ENCODE peak calls at places on chromosome 4, in seven cellular contexts. Z, J, H, R, P, V and I are unnamed samples.

GRCh38 chr4:76156635-76157034 is 8.4 kb upstream of the NUP54 start:
- DNase-seq in J (no peak), R (no peak), Z (no peak), V (peak; percentile 27), H (no peak), P (no peak), I (no peak)

GRCh38 chr4:84019626-84020025 is 479.5 kb downstream of the NKX6-1 start:
- DNase-seq in V (no peak), P (no peak), H (no peak), Z (no peak), J (no peak), R (no peak), I (no peak)

GRCh38 chr4:31984872-31985271 is 1264.7 kb downstream of the PCDH7 start:
- DNase-seq in H (no peak), Z (no peak), J (no peak), P (no peak), R (no peak), V (peak; percentile 3), I (no peak)

GRCh38 chr4:102593147-102593546 is 92.0 kb downstream of the NFKB1 start:
- DNase-seq in J (no peak), V (no peak), H (no peak), P (no peak), R (no peak), Z (no peak), I (no peak)

GRCh38 chr4:110681381-110681780 is 58.5 kb upstream of the PITX2 start:
- DNase-seq in H (no peak), R (peak; percentile 23), P (no peak), Z (no peak), V (peak; percentile 9), J (no peak), I (no peak)

GRCh38 chr4:84573738-84574720 is 8.9 kb upstream of the CDS1 start:
- DNase-seq in R (no peak), P (no peak), J (no peak), V (peak; percentile 63), Z (no peak), H (no peak), I (no peak)

GRCh38 chr4:181528570-181529184 is 714.5 kb upstream of the TENM3 start:
- DNase-seq in R (peak; percentile 64), Z (no peak), J (peak; percentile 17), V (peak; percentile 68), H (peak; percentile 17), P (no peak), I (peak; percentile 83)

GRCh38 chr4:110860125-110860524 is 237.2 kb upstream of the PITX2 start:
- DNase-seq in P (no peak), J (no peak), R (no peak), H (no peak), Z (no peak), V (no peak), I (no peak)

GRCh38 chr4:48779095-48779997 is 733 bp downstream of the FRYL start:
- DNase-seq in P (peak; percentile 46), H (peak; percentile 62), R (peak; percentile 65), V (peak; percentile 46), Z (peak; percentile 39), J (no peak), I (peak; percentile 46)

GRCh38 chr4:168183717-168184571 is 91.6 kb downstream of the ANXA10 start:
- DNase-seq in J (peak; percentile 22), Z (no peak), R (peak; percentile 51), H (no peak), V (peak; percentile 66), P (no peak), I (peak; percentile 31)

GRCh38 chr4:158254328-158254727 is 44.0 kb downstream of the TMEM144 start:
- DNase-seq in V (no peak), R (no peak), Z (no peak), H (no peak), P (no peak), J (no peak), I (no peak)

GRCh38 chr4:90958256-90958895 is 831.2 kb downstream of the CCSER1 start:
- DNase-seq in H (no peak), Z (no peak), P (no peak), J (no peak), V (peak; percentile 5), R (no peak), I (no peak)

GRCh38 chr4:25650271-25650670 is 5.4 kb upstream of the SLC34A2 start:
- DNase-seq in P (no peak), J (no peak), R (no peak), V (no peak), Z (no peak), H (no peak), I (no peak)

GRCh38 chr4:153595894-153596601 is 88.0 kb upstream of the TLR2 start:
- DNase-seq in H (no peak), V (no peak), R (no peak), J (no peak), Z (no peak), P (no peak), I (no peak)

GRCh38 chr4:112119358-112119783 is 25.9 kb upstream of the FAM241A start:
- DNase-seq in P (no peak), V (no peak), H (no peak), R (no peak), Z (no peak), J (no peak), I (no peak)

GRCh38 chr4:10108818-10109783 is 7.5 kb downstream of the WDR1 start:
- DNase-seq in H (no peak), P (no peak), Z (no peak), J (no peak), V (peak; percentile 53), R (no peak), I (no peak)

GRCh38 chr4:96126227-96126626 is 286.3 kb downstream of the PDHA2 start:
- DNase-seq in Z (no peak), R (no peak), V (no peak), J (no peak), P (no peak), H (no peak), I (no peak)

GRCh38 chr4:61427818-61428495 is 227.8 kb downstream of the ADGRL3 start:
- DNase-seq in P (no peak), Z (no peak), H (no peak), V (peak; percentile 58), J (no peak), R (no peak), I (no peak)

GRCh38 chr4:169251291-169252235 is 19.2 kb downstream of the SH3RF1 start:
- DNase-seq in H (no peak), Z (no peak), J (no peak), V (peak; percentile 60), P (no peak), R (peak; percentile 56), I (no peak)

GRCh38 chr4:82642321-82642720 is 80.5 kb upstream of the TMEM150C start:
- DNase-seq in P (no peak), V (no peak), H (no peak), R (no peak), J (no peak), Z (no peak), I (no peak)

GRCh38 chr4:145920205-145920604 is 18.4 kb downstream of the ZNF827 start:
- DNase-seq in J (peak; percentile 57), V (peak; percentile 92), H (no peak), Z (no peak), P (no peak), R (peak; percentile 89), I (no peak)

GRCh38 chr4:184745747-184746531 is 12.0 kb upstream of the CENPU start:
- DNase-seq in V (peak; percentile 91), Z (peak; percentile 18), P (peak; percentile 41), R (peak; percentile 71), H (peak; percentile 71), J (peak; percentile 55), I (peak; percentile 57)

GRCh38 chr4:126465341-126465740 is 1150.6 kb downstream of the FAT4 start:
- DNase-seq in J (no peak), Z (no peak), P (no peak), H (no peak), V (no peak), R (no peak), I (no peak)

GRCh38 chr4:148052448-148052847 is 320.6 kb downstream of the ARHGAP10 start:
- DNase-seq in H (no peak), R (no peak), V (no peak), J (no peak), P (no peak), Z (no peak), I (no peak)

GRCh38 chr4:26302390-26302897 is 18.4 kb upstream of the RBPJ start:
- DNase-seq in R (no peak), P (no peak), V (no peak), Z (no peak), H (no peak), J (no peak), I (no peak)

GRCh38 chr4:170657761-170658160 is 568.0 kb upstream of the AADAT start:
- DNase-seq in H (no peak), Z (no peak), J (no peak), P (no peak), V (no peak), R (no peak), I (no peak)

GRCh38 chr4:15677507-15677988 is 4.1 kb upstream of the FAM200B start:
- DNase-seq in R (peak; percentile 52), V (peak; percentile 64), P (no peak), H (no peak), J (no peak), Z (no peak), I (no peak)

GRCh38 chr4:53196195-53196641 is 169.6 kb downstream of the SCFD2 start:
- DNase-seq in P (no peak), V (no peak), J (peak; percentile 63), Z (no peak), H (no peak), R (no peak), I (no peak)

GRCh38 chr4:27357283-27357682 is 496.6 kb downstream of the STIM2 start:
- DNase-seq in Z (no peak), J (no peak), P (no peak), H (no peak), V (peak; percentile 13), R (peak; percentile 20), I (no peak)

GRCh38 chr4:30719363-30720020 is 677 bp upstream of the PCDH7 start:
- DNase-seq in P (no peak), R (peak; percentile 65), V (peak; percentile 54), J (no peak), H (peak; percentile 47), Z (no peak), I (peak; percentile 26)

GRCh38 chr4:119666653-119667091 is 38.1 kb upstream of the PDE5A start:
- DNase-seq in V (no peak), J (no peak), Z (no peak), P (no peak), R (no peak), H (no peak), I (no peak)

GRCh38 chr4:172998527-172999469 is 169.8 kb upstream of the GALNT7 start:
- DNase-seq in R (peak; percentile 30), P (no peak), Z (no peak), J (no peak), H (no peak), V (peak; percentile 95), I (no peak)

GRCh38 chr4:16626945-16627344 is 271.5 kb downstream of the LDB2 start:
- DNase-seq in V (peak; percentile 95), H (no peak), J (peak; percentile 91), R (peak; percentile 94), P (no peak), Z (no peak), I (no peak)

GRCh38 chr4:163166041-163166579 is 580 bp downstream of the NAF1 start:
- DNase-seq in R (peak; percentile 46), H (peak; percentile 54), V (peak; percentile 47), J (no peak), P (peak; percentile 28), Z (peak; percentile 19), I (peak; percentile 19)